ENCODE peak calls at places on chromosomes 16 and 17, in four cellular contexts. H is lung, Y is A549, K is adrenal gland. D is an unnamed sample.

GRCh38 chr16:16073884-16074781 is 124.7 kb downstream of the ABCC1 start:
- DNase-seq in Y (peak; percentile 23), K (peak; percentile 33), H (peak; percentile 63), D (no peak)

GRCh38 chr16:56860226-56861020 is 4.6 kb upstream of the SLC12A3 start:
- DNase-seq in Y (no peak), K (no peak), H (no peak), D (peak; percentile 72)

GRCh38 chr16:70789927-70790447 is 11.0 kb downstream of the VAC14 start:
- DNase-seq in Y (no peak), H (no peak), K (no peak), D (no peak)

GRCh38 chr17:14205380-14205779 is 31.3 kb downstream of the CDRT15 start:
- DNase-seq in Y (no peak), K (no peak), H (no peak), D (no peak)

GRCh38 chr17:75308732-75309629 is 19.7 kb upstream of the SLC25A19 start:
- DNase-seq in Y (peak; percentile 35), K (no peak), H (no peak), D (no peak)

GRCh38 chr16:83631006-83631405 is 176.8 kb upstream of the HSBP1 start:
- DNase-seq in K (no peak), Y (no peak), H (peak; percentile 4), D (no peak)

GRCh38 chr17:15971882-15972281 is 27.0 kb downstream of the ADORA2B start:
- DNase-seq in Y (no peak), H (no peak), K (no peak), D (no peak)

GRCh38 chr16:89422527-89422904 is 67.8 kb downstream of the ANKRD11 start:
- DNase-seq in H (no peak), K (no peak), Y (no peak), D (peak; percentile 75)

GRCh38 chr17:14276535-14277250 is 24.2 kb upstream of the HS3ST3B1 start:
- DNase-seq in K (no peak), Y (no peak), H (no peak), D (no peak)

GRCh38 chr16:49049644-49050043 is 232.0 kb downstream of the CBLN1 start:
- DNase-seq in H (no peak), K (no peak), Y (no peak), D (no peak)

GRCh38 chr17:9072626-9073339 is 51.5 kb downstream of the NTN1 start:
- DNase-seq in Y (no peak), H (peak; percentile 39), K (peak; percentile 19), D (no peak)

GRCh38 chr16:17470002-17470870 is 524 bp downstream of the XYLT1 start:
- DNase-seq in Y (peak; percentile 13), K (peak; percentile 45), H (no peak), D (peak; percentile 77)

GRCh38 chr17:58219007-58219788 is at the start of gene MKS1:
- DNase-seq in Y (peak; percentile 100), H (peak; percentile 95), K (peak; percentile 95), D (peak; percentile 95)

DNA sequence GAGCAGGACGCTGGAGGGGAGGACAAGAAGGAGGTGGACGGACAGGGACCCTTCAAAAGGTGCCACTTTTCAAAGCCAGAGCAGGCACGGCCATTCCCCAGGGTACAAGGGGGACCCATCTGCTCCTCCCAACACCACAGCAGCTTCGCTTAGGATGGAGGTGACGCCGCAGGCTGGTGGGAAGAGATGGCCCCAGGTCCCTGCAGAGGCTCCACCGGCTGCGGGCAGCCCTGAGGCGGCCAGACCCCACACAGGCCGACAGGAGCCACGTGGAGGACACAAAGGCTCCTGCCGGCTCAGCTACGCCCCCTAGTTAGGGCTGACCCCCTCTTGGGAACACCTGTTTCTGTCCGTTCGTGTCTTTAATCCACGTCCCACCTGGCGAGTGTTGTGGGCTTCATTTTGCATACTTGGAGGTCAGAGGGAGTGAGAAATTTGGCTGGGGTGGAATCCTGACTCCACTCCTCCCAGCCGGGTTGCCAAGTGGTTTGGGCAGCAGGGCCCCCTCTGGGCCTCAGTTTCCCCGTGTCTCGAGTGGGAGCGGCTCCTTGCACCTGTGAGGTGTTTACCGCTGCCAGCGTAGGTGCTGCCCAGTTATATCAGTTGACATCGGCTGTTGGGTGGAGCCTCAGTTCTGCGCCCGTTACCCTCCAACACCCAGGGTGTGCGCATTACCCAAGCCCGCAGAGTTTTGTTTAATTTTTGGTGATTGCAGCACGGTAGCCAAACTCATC is 5.8 kb upstream of the FN3KRP start:
- DNase-seq in H (no peak), Y (no peak), K (no peak), D (no peak)
- TF ChIP-seq CTCF in H (no peak), Y (peak; percentile 13), K (no peak), D (no peak)

GRCh38 chr17:55717432-55717831 is 5.2 kb downstream of the TMEM100 start:
- DNase-seq in H (no peak), K (no peak), Y (no peak), D (no peak)

GRCh38 chr17:55720917-55721836 is 1.5 kb downstream of the TMEM100 start:
- DNase-seq in K (no peak), H (no peak), Y (no peak), D (no peak)

GRCh38 chr17:55722016-55722706 is 503 bp downstream of the TMEM100 start:
- DNase-seq in H (no peak), K (no peak), Y (no peak), D (no peak)

GRCh38 chr17:55722742-55723487 is at the start of gene TMEM100:
- DNase-seq in Y (no peak), K (peak; percentile 63), H (no peak), D (no peak)

GRCh38 chr17:55717898-55718735 is 4.5 kb downstream of the TMEM100 start:
- DNase-seq in K (peak; percentile 90), Y (peak; percentile 39), H (peak; percentile 73), D (peak; percentile 24)
- TF ChIP-seq CTCF in K (peak; percentile 68), Y (peak; percentile 91), H (peak; percentile 36), D (peak; percentile 70)

GRCh38 chr17:1512351-1512750 is 4.1 kb downstream of the INPP5K start:
- DNase-seq in K (no peak), Y (no peak), H (no peak), D (no peak)

GRCh38 chr17:1515640-1516402 is 591 bp downstream of the INPP5K start:
- DNase-seq in Y (peak; percentile 91), K (peak; percentile 67), H (peak; percentile 66), D (peak; percentile 86)

GRCh38 chr17:1518410-1518809 is 2.0 kb upstream of the INPP5K start:
- DNase-seq in K (no peak), H (no peak), Y (no peak), D (no peak)

GRCh38 chr17:1519678-1520077 is 3.3 kb upstream of the INPP5K start:
- DNase-seq in K (no peak), Y (no peak), H (no peak), D (no peak)

GRCh38 chr17:1516403-1517161 is at the start of gene INPP5K:
- DNase-seq in H (peak; percentile 98), K (peak; percentile 98), Y (peak; percentile 99), D (peak; percentile 99)
- TF ChIP-seq CTCF in H (no peak), K (no peak), Y (no peak), D (no peak)

DNA sequence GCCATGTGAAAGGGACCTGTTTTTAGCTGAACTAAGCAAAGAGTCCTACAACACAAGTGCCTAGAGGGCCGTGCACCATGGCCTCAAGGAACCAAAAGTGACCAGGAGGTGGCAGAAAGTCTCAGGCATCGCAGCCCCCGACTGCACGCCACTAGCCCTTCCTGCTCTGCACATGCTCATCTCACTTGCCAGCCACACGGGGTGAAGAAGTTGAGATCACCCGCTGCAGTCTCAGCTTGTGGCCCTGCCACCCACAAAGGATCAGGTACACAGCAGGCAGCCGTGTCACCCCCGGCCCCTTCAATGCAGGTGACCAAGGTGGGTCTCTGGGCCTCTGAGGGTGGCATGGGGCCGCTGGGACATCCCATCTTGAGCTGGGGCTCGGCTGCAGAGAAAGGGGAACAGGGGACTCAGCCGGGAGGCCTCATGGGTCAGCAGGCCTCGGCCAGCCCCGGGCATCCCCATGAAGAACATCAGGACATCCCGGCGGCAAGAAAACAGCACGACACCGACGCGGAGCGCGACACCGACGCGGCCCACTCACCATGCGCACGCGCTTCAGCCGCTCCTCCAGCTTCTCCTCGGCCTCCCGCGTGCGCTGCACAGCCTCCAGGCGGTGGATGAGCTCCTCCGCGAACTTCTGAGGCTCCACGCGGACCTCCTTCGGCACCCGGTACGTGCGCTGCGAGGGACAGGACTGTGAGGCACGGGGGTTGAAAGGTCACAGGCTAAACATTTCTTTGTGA is 21.0 kb downstream of the PDIA2 start:
- DNase-seq in K (no peak), H (no peak), Y (no peak), D (no peak)
- TF ChIP-seq CTCF in K (no peak), H (no peak), Y (no peak), D (no peak)

GRCh38 chr17:33021731-33022408 is 30.2 kb downstream of the SPACA3 start:
- DNase-seq in K (no peak), H (no peak), Y (no peak), D (no peak)
- TF ChIP-seq CTCF in K (no peak), H (no peak), Y (no peak), D (no peak)

DNA sequence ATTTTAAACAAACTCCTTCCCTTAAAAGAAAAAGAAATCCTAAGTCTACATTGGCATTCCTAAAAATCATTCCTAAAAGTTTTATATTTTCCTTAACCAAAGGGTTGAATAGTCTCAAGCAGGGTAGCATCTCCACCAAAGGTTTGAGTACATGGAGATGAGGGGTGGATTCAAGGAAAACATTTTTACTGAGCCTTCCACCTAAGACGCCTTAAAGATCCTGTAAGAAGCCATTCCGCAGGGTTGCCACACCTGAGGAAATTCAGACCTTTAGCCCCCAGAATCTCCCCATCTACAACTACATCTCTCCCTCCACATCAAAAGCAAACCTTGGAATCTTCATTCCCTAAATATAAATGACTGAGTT is 7.7 kb upstream of the AKTIP start:
- DNase-seq in Y (no peak), K (no peak), H (no peak), D (no peak)
- TF ChIP-seq CTCF in Y (no peak), K (no peak), H (no peak), D (no peak)

DNA sequence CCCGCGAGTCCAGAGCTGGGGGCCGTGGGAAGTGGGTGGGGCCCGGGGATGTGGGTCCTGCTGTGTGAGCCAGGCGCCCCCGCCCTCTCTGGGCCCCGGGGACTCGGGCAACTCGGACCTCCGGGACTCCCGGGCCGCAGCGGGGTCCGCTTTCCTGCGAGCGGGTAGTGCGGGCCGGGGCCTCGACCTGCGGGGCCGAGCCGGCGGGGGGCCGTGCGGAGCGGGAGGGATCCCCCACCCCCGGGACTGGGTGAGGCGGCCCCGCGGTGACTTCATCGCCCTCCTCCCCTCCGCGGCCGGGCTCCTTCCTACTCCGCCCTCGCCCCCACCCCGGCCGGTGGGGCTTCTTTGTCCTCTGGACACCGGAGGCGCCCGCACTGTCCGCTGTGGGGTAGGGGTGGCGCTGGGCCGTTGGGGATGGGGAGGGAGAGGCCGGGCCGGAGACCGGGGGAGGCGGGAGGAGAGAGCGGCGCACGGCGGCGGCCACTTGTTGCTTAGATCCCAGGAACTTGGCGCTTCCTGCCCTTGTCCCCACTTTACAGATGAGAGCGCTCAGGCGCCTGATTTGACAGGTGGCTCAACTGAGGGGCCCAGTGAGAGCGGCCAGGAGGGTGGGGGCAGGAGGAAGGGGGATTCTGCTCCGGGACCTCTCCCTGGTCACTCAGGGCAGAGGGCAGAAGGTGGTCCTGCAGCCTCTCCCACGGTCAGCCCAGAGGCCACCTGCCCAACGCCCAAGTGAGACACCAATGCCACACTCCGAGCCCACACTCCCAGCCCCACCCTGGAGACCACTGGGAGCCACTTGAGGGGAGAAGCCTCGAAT is 884 bp downstream of the CMTM3 start:
- DNase-seq in K (peak; percentile 50), H (peak; percentile 45), Y (peak; percentile 23), D (peak; percentile 75)
- TF ChIP-seq CTCF in K (no peak), H (no peak), Y (no peak), D (no peak)

DNA sequence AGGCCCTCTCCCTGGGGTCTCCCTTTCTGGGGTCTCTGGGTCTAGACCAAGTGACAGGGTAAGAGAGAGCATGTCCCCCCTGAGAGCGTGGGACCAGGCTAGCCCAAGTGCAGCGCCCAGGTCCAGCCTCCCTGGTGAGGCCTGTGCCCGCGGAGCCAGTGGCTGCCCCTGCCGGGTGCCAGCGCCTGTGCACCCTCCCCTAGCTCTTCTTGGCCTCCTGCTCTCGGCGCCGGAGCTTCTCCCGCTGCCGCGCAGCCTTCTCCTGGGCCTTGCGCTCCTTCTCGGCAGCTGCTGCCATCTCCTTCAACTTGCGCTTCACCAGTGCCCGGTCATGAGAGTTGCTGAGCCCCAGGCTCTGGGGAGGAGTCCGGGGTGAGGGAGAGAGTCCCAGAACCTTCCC is 17.3 kb downstream of the SAMD14 start:
- DNase-seq in H (no peak), Y (no peak), K (peak; percentile 55), D (no peak)
- TF ChIP-seq CTCF in H (no peak), Y (no peak), K (peak; percentile 12), D (no peak)